ENCODE peak calls at places on chromosomes 6 and 20, in five cellular contexts. C, Y, A, V and F are unnamed samples.

GRCh38 chr20:31859266-31859997 is 10.9 kb downstream of the DUSP15 start:
- DNase-seq in Y (peak), V (no peak), C (no peak), A (no peak), F (no peak)

GRCh38 chr20:63044204-63044600 is 37.4 kb upstream of the BHLHE23 start:
- DNase-seq in A (no peak), V (no peak), C (no peak), Y (no peak), F (no peak)

GRCh38 chr20:25197173-25197869 is 1.8 kb downstream of the ENTPD6 start:
- DNase-seq in C (no peak), A (no peak), Y (no peak), V (no peak), F (no peak)

GRCh38 chr6:23510778-23511510 is 615.1 kb upstream of the NRSN1 start:
- DNase-seq in A (no peak), Y (no peak), V (no peak), C (no peak), F (no peak)

GRCh38 chr6:87197547-87197946 is 42.2 kb downstream of the ZNF292 start:
- DNase-seq in A (peak), V (no peak), C (no peak), Y (no peak), F (no peak)

GRCh38 chr6:166572370-166573261 is 13.9 kb downstream of the RAMACL start:
- DNase-seq in C (no peak), Y (peak), V (peak), A (no peak), F (no peak)

GRCh38 chr6:145009691-145010090 is 724.6 kb downstream of the UTRN start:
- DNase-seq in V (no peak), C (no peak), Y (no peak), A (no peak), F (no peak)

GRCh38 chr20:45822863-45823262 is 4.2 kb downstream of the TNNC2 start:
- DNase-seq in V (no peak), C (no peak), A (no peak), Y (no peak), F (no peak)

GRCh38 chr20:30487947-30488926 is 769.2 kb upstream of the DEFB115 start:
- DNase-seq in A (no peak), C (no peak), V (no peak), Y (peak), F (no peak)

GRCh38 chr6:165725201-165725600 is 62.2 kb upstream of the PDE10A start:
- DNase-seq in V (peak), Y (no peak), C (no peak), A (no peak), F (no peak)

GRCh38 chr6:116218172-116218633 is 35.7 kb downstream of the TSPYL4 start:
- DNase-seq in A (no peak), V (no peak), C (no peak), Y (no peak), F (no peak)

GRCh38 chr20:21246143-21246542 is 57.0 kb upstream of the XRN2 start:
- DNase-seq in A (no peak), V (no peak), C (no peak), Y (no peak), F (no peak)

GRCh38 chr6:106724848-106725247 is 95.5 kb downstream of the QRSL1 start:
- DNase-seq in Y (no peak), C (no peak), V (no peak), A (no peak), F (no peak)

GRCh38 chr6:18415671-18416340 is 28.7 kb downstream of the RNF144B start:
- DNase-seq in A (no peak), V (no peak), C (no peak), Y (no peak), F (no peak)

GRCh38 chr6:126650931-126651330 is 311.0 kb downstream of the CENPW start:
- DNase-seq in A (no peak), C (no peak), Y (no peak), V (no peak), F (no peak)

GRCh38 chr6:143963158-143963919 is 44.7 kb downstream of the PLAGL1 start:
- DNase-seq in Y (no peak), C (no peak), A (no peak), V (no peak), F (no peak)

GRCh38 chr6:153941768-153942167 is 97.3 kb upstream of the OPRM1 start:
- DNase-seq in C (no peak), Y (no peak), V (no peak), A (no peak), F (peak)

GRCh38 chr20:17845701-17846475 is 122.7 kb downstream of the SNX5 start:
- DNase-seq in C (no peak), Y (no peak), A (no peak), V (no peak), F (peak)

GRCh38 chr20:41001497-41001896 is 27.1 kb upstream of the TOP1 start:
- DNase-seq in C (no peak), V (no peak), Y (no peak), A (no peak), F (no peak)

GRCh38 chr6:168373389-168373788 is 53.8 kb upstream of the DACT2 start:
- DNase-seq in A (no peak), C (no peak), V (no peak), Y (no peak), F (no peak)

GRCh38 chr6:151576658-151577057 is 82.8 kb downstream of the CCDC170 start:
- DNase-seq in A (no peak), C (no peak), V (no peak), Y (no peak), F (no peak)

GRCh38 chr20:64109831-64110391 is 2.5 kb upstream of the NPBWR2 start:
- DNase-seq in Y (peak), A (no peak), V (no peak), C (no peak), F (no peak)

GRCh38 chr6:113447088-113447831 is 409.9 kb upstream of the MARCKS start:
- DNase-seq in Y (no peak), V (no peak), C (no peak), A (no peak), F (no peak)

GRCh38 chr6:42679358-42679757 is 43.0 kb downstream of the PRPH2 start:
- DNase-seq in Y (no peak), C (no peak), A (no peak), V (no peak), F (no peak)

GRCh38 chr20:12949429-12949980 is 59.3 kb upstream of the SPTLC3 start:
- DNase-seq in Y (no peak), A (no peak), C (no peak), V (no peak), F (no peak)

GRCh38 chr6:141988954-141989705 is 143.6 kb upstream of the GJE1 start:
- DNase-seq in V (peak), Y (peak), C (peak), A (no peak), F (peak)

GRCh38 chr6:159169193-159169555 is at the start of gene FNDC1:
- DNase-seq in C (peak), Y (peak), A (no peak), V (no peak), F (no peak)

GRCh38 chr20:57244221-57244585 is 22.2 kb downstream of the BMP7 start:
- DNase-seq in V (no peak), C (no peak), A (no peak), Y (no peak), F (no peak)

GRCh38 chr6:105041880-105042279 is 85.0 kb downstream of the LIN28B start:
- DNase-seq in Y (no peak), A (no peak), C (no peak), V (no peak), F (no peak)
- TF ChIP-seq ATF2 in Y (no peak), A (no peak), C (no peak), V (no peak), F (no peak)

DNA sequence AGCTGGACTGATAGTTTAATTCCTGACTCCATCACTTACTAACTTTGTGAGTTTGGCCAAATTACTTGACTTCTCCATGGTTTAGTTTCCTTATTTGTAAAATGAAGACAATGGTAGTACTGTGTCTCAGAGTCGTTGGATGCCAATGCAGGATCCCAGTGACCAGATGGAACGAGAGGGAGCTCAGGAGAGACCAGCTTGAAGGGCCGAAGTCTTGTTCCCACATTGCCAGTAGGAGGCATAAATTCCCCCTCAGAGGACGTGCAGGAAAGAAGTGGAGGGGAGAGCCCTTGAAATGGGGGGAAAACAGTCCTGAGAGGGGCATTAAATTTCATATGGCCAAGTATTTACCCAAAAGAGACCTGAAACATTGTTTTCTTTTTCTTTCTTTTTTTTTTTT is 2.1 kb upstream of the MUC22 start:
- DNase-seq in C (no peak), A (no peak), V (no peak), Y (peak), F (no peak)
- TF ChIP-seq ATF2 in C (no peak), A (no peak), V (no peak), Y (no peak), F (no peak)

DNA sequence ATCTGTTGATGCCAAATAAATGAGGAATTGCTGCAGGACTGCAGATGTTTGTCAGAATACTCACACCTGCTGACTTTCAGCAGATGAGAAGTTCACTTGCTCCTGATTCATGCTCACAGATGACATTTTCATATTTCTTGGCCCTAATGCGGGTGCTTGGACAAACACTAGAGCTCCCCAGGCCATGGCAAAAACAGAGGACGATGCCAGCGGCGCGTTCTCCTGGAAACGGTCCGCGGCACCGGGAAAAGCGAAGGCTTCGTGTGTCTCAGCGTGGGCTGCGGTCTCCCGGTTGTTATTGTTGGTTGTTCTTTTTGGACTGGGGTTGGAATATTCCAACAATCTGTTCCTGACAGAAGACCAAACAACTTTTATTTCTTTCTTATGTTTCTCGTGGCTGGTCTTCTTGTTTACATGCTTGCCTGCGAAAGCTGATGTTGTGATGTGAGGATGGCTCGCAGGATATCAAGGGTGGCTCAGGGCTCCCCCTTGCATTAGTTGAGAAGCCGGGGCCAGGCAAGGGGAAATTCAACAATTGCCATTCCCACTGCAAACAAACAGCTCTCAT is 46.8 kb upstream of the NEDD9 start:
- DNase-seq in Y (no peak), V (no peak), C (no peak), A (no peak), F (no peak)
- TF ChIP-seq ATF2 in Y (no peak), V (no peak), C (no peak), A (no peak), F (no peak)

GRCh38 chr20:53623127-53623453 is 29.5 kb upstream of the ZNF217 start:
- DNase-seq in V (no peak), Y (no peak), A (no peak), C (no peak), F (no peak)

GRCh38 chr20:53623454-53624206 is 30.0 kb upstream of the ZNF217 start:
- DNase-seq in C (peak), A (peak), Y (peak), V (peak), F (peak)

GRCh38 chr20:53621482-53622246 is 28.0 kb upstream of the ZNF217 start:
- DNase-seq in Y (no peak), V (no peak), C (peak), A (peak), F (peak)

GRCh38 chr20:53626584-53626983 is 32.9 kb upstream of the ZNF217 start:
- DNase-seq in V (no peak), A (no peak), Y (no peak), C (no peak), F (no peak)

GRCh38 chr20:53622247-53623114 is 28.8 kb upstream of the ZNF217 start:
- DNase-seq in A (peak), V (no peak), C (peak), Y (no peak), F (peak)
- TF ChIP-seq ATF2 in A (no peak), V (no peak), C (no peak), Y (no peak), F (peak)

DNA sequence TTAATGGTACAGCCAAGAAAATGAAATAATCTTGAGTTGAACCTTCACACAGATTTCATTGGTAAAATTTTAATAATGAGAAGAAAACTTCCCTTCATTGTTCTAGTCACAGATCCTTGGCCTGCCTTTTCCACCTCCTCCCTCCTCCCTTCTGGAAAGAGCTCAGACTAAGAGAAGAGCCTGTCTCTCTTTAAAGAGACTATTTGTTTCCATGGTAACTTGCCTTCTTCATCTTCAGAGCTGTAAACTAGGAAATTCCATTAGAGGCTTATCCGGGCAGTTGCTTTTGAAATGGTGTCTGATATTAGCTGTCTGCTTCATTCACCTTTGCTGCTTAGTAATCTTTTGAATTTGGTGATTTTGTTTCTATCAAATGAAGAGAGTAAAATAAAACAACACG is 96.8 kb downstream of the MAP3K7 start:
- DNase-seq in V (no peak), Y (no peak), A (no peak), C (no peak), F (no peak)
- TF ChIP-seq ATF2 in V (no peak), Y (no peak), A (no peak), C (no peak), F (no peak)